ENCODE peak calls at places on chromosomes 13 and 19, in six cellular contexts. A is A549; G is IMR-90; L is CD8-positive, alpha-beta T cell; F is heart right ventricle; E is uterus. D is an unnamed sample.
A peak's percentile ranks its signal among the peaks of the same experiment; 100 is the strongest.

GRCh38 chr19:45187421-45188100 is 9.0 kb downstream of the BLOC1S3 start:
- DNase-seq in G (no peak), E (no peak), F (no peak), A (no peak), L (peak; percentile 25), D (no peak)

GRCh38 chr13:51243832-51244231 is 21.6 kb downstream of the FAM124A start:
- DNase-seq in L (no peak), F (no peak), G (no peak), E (no peak), A (no peak), D (no peak)

GRCh38 chr13:99855516-99855915 is 116.1 kb downstream of the ZIC5 start:
- DNase-seq in E (no peak), L (no peak), A (no peak), F (no peak), G (no peak), D (no peak)

GRCh38 chr13:25168800-25169199 is 3.3 kb downstream of the AMER2 start:
- DNase-seq in L (no peak), E (no peak), A (no peak), G (no peak), F (no peak), D (no peak)

GRCh38 chr13:78420814-78421213 is 182.5 kb downstream of the POU4F1 start:
- DNase-seq in E (no peak), A (no peak), F (peak; percentile 39), G (no peak), L (no peak), D (no peak)

GRCh38 chr13:46720189-46720588 is 76.8 kb downstream of the ESD start:
- DNase-seq in E (no peak), L (no peak), F (no peak), A (no peak), G (no peak), D (no peak)

GRCh38 chr19:31459430-31459829 is 110.2 kb upstream of the TSHZ3 start:
- DNase-seq in F (no peak), E (no peak), L (no peak), A (no peak), G (no peak), D (no peak)

GRCh38 chr13:110319774-110320509 is 12.9 kb downstream of the COL4A2 start:
- DNase-seq in L (no peak), A (peak; percentile 75), E (no peak), G (peak; percentile 86), F (no peak), D (peak; percentile 29)

GRCh38 chr19:1250374-1251232 is 2.2 kb downstream of the MIDN start:
- DNase-seq in G (peak; percentile 60), L (peak; percentile 71), A (peak; percentile 80), F (no peak), E (peak; percentile 63), D (peak; percentile 75)

GRCh38 chr19:18634612-18635290 is 2.1 kb upstream of the KLHL26 start:
- DNase-seq in A (no peak), F (no peak), E (no peak), G (peak; percentile 37), L (no peak), D (no peak)

DNA sequence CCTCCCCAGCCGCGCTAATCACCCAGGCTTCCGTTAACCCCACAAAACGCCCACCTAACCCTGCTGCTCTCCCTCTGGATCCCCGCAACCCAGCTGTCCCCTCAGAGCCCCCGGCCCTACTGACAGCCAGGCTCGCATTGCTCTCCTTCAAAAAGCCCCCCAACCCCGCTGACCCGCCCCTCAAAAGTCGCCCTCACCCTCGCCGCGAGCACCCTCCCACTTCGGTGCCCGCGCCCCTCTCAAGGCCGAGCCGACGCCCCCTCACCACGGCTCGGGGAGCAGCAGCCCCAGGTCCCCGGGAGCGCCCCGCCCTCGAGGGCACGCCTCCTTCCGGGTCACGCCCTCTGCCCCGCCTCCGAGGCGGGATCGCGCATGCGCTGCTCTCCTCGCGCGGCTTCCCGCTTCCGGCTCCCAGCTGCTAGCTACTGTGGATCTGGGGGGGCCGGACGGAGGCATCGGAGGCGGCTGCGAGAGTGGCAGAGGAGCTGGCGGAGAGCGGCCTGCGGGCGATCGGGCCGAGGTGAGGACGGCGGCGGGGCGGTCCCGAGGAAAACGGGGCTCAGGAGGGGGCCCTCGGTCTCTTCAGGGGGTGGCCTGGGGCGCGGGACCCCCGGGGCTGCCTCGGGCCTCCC is 46.1 kb downstream of the ARHGEF18 start:
- DNase-seq in G (peak; percentile 87), F (peak; percentile 93), L (peak; percentile 91), E (peak; percentile 94), A (peak; percentile 84), D (peak; percentile 86)
- TF ChIP-seq CTCF in G (no peak), F (no peak), L (no peak), E (peak; percentile 31), A (no peak), D (no peak)

DNA sequence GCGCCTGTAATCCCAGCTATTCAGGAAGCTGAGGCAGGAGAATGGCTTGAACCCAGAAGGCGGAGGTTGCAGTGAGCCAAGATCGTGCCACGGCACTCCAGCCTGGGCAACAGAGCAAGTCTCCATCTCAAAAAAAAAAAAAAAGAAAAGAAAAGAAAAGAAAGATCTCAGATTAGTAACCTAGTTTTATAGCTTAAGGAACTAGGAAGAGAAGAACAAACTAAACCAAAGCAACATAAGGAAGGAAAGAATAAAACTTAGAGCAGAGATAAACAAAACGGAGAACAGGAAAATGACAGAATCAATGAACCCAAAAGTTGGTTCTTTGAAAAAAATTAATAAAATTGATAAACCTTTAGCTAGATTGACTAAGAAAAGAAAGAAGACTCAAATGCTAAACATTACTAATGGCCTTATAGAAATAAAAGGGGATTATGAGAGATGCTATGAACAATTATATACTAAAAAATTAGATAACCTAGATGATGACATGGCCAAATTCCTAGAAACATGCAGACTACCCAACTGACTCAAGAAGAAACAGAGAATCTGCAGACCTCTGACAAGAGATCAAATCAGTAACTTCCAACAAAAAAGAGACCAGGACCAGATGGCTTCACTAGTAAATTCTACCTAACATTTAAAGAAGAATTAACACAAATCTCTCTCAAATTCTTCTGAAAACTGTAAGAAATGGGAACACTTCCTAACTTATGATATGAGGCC is 68.2 kb downstream of the CDADC1 start:
- DNase-seq in G (peak; percentile 10), F (no peak), A (no peak), E (no peak), L (no peak), D (no peak)
- H3K4me1 ChIP-seq in G (peaks cover 23% of the 10 kb centered on the region), F (peaks cover 9% of the 10 kb centered on the region), A (peaks cover 13% of the 10 kb centered on the region), E (peaks cover 4% of the 10 kb centered on the region), L (peaks cover 5% of the 10 kb centered on the region), D (peaks cover 20% of the 10 kb centered on the region)

GRCh38 chr19:46371371-46371901 is 24.5 kb downstream of the PPP5C start:
- DNase-seq in A (no peak), L (no peak), E (no peak), G (peak; percentile 28), F (no peak), D (peak; percentile 54)
- H3K27ac ChIP-seq in A (peak overlapping the region; percentile 90), L (no peak overlapping the region), E (no peak overlapping the region), G (no peak overlapping the region), F (no peak overlapping the region), D (no peak overlapping the region)

DNA sequence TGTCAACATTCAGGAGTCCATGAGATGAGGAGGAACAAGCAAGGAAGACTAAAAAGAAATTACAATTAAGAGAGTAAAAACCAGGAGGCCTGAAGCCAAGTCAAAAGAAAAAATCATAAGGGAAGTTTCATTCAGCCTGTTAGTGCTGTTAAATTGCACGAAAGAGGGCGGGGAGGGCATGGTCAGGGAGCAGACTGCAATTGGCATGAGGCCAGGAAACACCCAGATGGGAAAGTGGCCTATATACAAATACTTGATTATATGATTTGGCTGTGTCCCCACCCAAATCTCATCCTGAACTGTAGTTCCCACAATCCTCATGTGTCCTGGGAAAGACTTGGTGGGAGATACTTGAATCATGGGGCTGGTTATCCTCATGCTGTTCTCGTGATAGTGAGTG is 43.9 kb downstream of the TNFSF13B start:
- DNase-seq in F (no peak), A (no peak), G (no peak), E (no peak), L (no peak), D (no peak)
- TF ChIP-seq CTCF in F (no peak), A (no peak), G (no peak), E (no peak), L (no peak), D (no peak)

D was measured in adrenal gland.